ENCODE peak calls at places on chromosomes 5 and 9, in five cellular contexts. E is fibroblast of pulmonary artery, C is foreskin fibroblast, M is HL-60, L is astrocyte of the cerebellum. D is an unnamed sample.
A peak's percentile ranks its signal among the peaks of the same experiment; 100 is the strongest.

GRCh38 chr5:140509898-140510297 is 37.6 kb upstream of the EIF4EBP3 start:
- DNase-seq in E (no peak), C (no peak), L (no peak), M (no peak), D (peak; percentile 2)

GRCh38 chr9:109862452-109862851 is 82.5 kb downstream of the PALM2AKAP2 start:
- DNase-seq in M (no peak), C (no peak), L (no peak), E (no peak), D (no peak)

GRCh38 chr9:27539479-27540441 is 10.1 kb upstream of the MOB3B start:
- DNase-seq in L (peak; percentile 42), E (peak; percentile 86), M (no peak), C (peak; percentile 64), D (peak; percentile 75)

GRCh38 chr9:69818946-69819345 is 1.7 kb upstream of the CFAP95 start:
- DNase-seq in L (no peak), M (no peak), C (peak; percentile 14), E (no peak), D (no peak)

GRCh38 chr5:36874465-36874864 is 2.1 kb upstream of the NIPBL start:
- DNase-seq in M (no peak), C (no peak), L (no peak), E (no peak), D (no peak)

GRCh38 chr9:87324613-87325194 is 173.0 kb upstream of the DAPK1 start:
- DNase-seq in C (peak; percentile 57), L (peak; percentile 58), E (peak; percentile 84), M (peak; percentile 6), D (peak; percentile 86)

GRCh38 chr5:10557747-10558295 is 6.0 kb upstream of the ANKRD33B start:
- DNase-seq in C (peak; percentile 63), E (no peak), L (no peak), M (no peak), D (no peak)

GRCh38 chr9:93119703-93119952 is 14.4 kb downstream of the NINJ1 start:
- DNase-seq in C (no peak), M (no peak), L (no peak), E (no peak), D (no peak)

GRCh38 chr9:137432687-137433348 is 8.3 kb downstream of the ENTPD8 start:
- DNase-seq in C (no peak), M (no peak), E (no peak), L (no peak), D (no peak)

GRCh38 chr5:167587768-167588167 is 703.7 kb upstream of the WWC1 start:
- DNase-seq in E (peak; percentile 48), C (no peak), M (no peak), L (peak; percentile 22), D (peak; percentile 25)
- TF ChIP-seq CTCF in E (peak; percentile 70), C (peak; percentile 54), M (no peak), L (peak; percentile 81), D (peak; percentile 55)

GRCh38 chr9:123434619-123435240 is 78.7 kb downstream of the CRB2 start:
- DNase-seq in M (no peak), C (no peak), L (no peak), E (no peak), D (no peak)

GRCh38 chr9:123437201-123437600 is 81.2 kb downstream of the CRB2 start:
- DNase-seq in L (no peak), M (no peak), C (no peak), E (no peak), D (no peak)

GRCh38 chr9:123431581-123431980 is 75.6 kb downstream of the CRB2 start:
- DNase-seq in C (no peak), M (no peak), E (no peak), L (no peak), D (no peak)

GRCh38 chr9:123435471-123435870 is 79.5 kb downstream of the CRB2 start:
- DNase-seq in E (no peak), L (no peak), M (no peak), C (no peak), D (no peak)

GRCh38 chr9:123432331-123433236 is 76.6 kb downstream of the CRB2 start:
- DNase-seq in C (no peak), E (no peak), L (no peak), M (no peak), D (no peak)
- TF ChIP-seq CTCF in C (no peak), E (no peak), L (no peak), M (no peak), D (no peak)

DNA sequence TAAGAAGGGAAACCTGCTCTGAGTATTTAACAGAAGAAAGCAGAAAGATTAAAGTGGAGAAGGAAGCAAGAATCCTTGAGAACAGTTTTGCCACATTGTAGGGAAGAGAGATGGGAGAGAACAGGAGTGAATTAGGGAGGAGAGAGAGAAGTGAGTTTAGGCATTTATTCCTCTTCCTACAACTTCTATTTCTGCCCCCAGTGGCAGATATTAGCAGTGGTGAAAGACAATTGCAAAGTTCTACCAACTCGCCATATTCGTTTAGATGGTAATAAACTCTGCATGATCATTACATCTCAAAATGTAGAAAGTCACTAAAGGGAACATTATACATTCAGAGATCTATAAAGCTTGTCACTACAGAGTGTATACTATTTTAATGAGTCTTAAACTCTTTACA is 440.1 kb upstream of the TRPC7 start:
- DNase-seq in M (no peak), L (no peak), C (no peak), E (no peak), D (no peak)
- TF ChIP-seq CTCF in M (no peak), L (peak; percentile 32), C (peak; percentile 17), E (peak; percentile 34), D (peak; percentile 25)

DNA sequence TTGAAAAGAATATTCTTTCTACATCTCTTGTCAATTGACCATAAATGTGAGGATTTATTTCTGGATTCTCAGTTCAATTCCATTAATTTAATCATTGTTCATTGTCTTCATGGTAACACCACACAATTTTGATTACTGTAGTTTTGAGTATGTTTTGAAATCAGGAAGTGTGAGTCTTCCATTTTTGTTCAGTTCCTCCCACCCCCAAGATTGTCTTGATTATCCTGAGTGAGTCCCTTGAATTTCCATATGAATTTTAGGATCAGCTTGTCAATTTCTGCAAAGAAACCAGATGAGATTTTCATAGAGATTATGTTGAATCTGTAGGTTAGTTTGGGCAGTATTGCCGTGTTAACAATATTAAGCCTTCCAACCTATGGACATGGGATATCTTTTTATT is 9.5 kb downstream of the CYFIP2 start:
- DNase-seq in E (no peak), C (no peak), L (no peak), M (no peak), D (no peak)
- TF ChIP-seq CTCF in E (no peak), C (no peak), L (no peak), M (no peak), D (no peak)

GRCh38 chr5:81513982-81514381 is 120.0 kb upstream of the ACOT12 start:
- DNase-seq in E (peak; percentile 31), L (no peak), M (no peak), C (no peak), D (peak; percentile 33)
- TF ChIP-seq CTCF in E (peak; percentile 31), L (no peak), M (no peak), C (no peak), D (peak; percentile 27)

GRCh38 chr5:149759986-149760699 is 30.0 kb downstream of the PPARGC1B start:
- DNase-seq in M (no peak), L (no peak), C (no peak), E (no peak), D (peak; percentile 25)
- TF ChIP-seq CTCF in M (no peak), L (peak; percentile 19), C (peak; percentile 9), E (no peak), D (peak; percentile 12)

GRCh38 chr5:131265318-131265803 is 1.5 kb downstream of the CDC42SE2 start:
- DNase-seq in L (no peak), M (no peak), E (peak; percentile 40), C (no peak), D (peak; percentile 55)
- TF ChIP-seq CTCF in L (peak; percentile 38), M (no peak), E (peak; percentile 47), C (peak; percentile 16), D (peak; percentile 36)

DNA sequence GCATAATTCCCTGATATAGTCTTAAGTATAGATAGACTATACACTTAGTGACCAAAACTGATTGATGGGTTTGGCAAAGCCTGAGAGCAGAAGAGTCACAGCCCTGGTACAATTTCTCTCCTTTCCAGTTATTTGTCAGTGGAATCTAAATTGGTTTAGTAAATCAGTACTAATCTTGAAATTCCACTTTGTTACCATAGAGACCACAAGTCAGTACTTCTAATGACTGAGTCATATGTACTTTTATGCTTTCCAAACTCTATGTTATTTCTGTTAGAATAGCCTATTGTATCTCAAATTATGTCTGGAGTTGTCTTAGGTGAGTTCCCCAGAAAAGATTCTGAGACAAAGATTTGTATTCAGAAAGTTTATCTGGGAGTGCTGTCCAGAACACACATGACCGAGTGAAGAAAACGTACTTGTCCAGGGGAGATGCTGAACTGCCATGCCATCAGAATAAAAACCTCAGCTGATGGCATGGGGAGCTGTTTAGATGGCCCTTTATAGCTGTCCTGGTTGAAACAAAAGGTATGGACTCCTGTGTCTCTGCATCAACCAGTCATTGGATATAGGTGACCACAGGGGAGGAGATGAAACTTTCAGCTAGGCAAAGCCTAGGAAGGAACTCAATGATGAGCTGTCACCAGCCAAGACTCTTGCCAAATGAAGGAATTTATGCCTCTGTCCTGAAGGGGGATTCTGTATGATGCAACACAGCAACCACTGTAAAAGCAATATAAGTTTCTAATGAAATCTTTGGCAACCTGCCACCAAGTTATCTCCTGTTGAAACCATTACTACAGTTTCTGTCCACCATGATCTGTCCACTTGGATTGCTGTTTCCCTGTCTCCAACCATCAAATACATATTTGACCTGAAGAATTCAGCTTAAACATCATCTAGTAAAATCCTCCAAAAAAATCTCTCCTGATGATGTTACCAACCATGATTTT is 18.0 kb upstream of the SMC2 start:
- DNase-seq in C (peak; percentile 77), E (peak; percentile 92), M (no peak), L (peak; percentile 28), D (peak; percentile 85)
- TF ChIP-seq CTCF in C (no peak), E (peak; percentile 30), M (no peak), L (no peak), D (no peak)